ENCODE peak calls at places on chromosomes 16 and 17, in five cellular contexts. L, U, G, F and H are unnamed samples.

GRCh38 chr16:10619271-10619849 is 39.0 kb upstream of the EMP2 start:
- DNase-seq in L (no peak), U (peak; percentile 55), G (peak; percentile 59), F (peak; percentile 6), H (peak; percentile 2)

GRCh38 chr16:52435573-52435972 is 111.4 kb downstream of the TOX3 start:
- DNase-seq in L (no peak), U (peak; percentile 93), G (no peak), F (no peak), H (no peak)

GRCh38 chr16:11481987-11482386 is 104.7 kb downstream of the LITAF start:
- DNase-seq in L (no peak), U (no peak), G (no peak), F (no peak), H (no peak)

GRCh38 chr17:62801553-62801952 is 6.6 kb downstream of the MARCHF10 start:
- DNase-seq in L (no peak), U (no peak), G (no peak), F (no peak), H (no peak)

GRCh38 chr17:50272246-50272645 is 2.0 kb upstream of the TMEM92 start:
- DNase-seq in L (no peak), U (no peak), G (no peak), F (no peak), H (peak; percentile 0)

GRCh38 chr16:3282103-3282746 is 1.1 kb upstream of the ZNF263 start:
- DNase-seq in L (no peak), U (peak; percentile 66), G (no peak), F (no peak), H (no peak)

GRCh38 chr16:68512183-68512582 is 26.9 kb upstream of the ZFP90 start:
- DNase-seq in L (no peak), U (no peak), G (no peak), F (no peak), H (no peak)

GRCh38 chr16:13298676-13299075 is 397.3 kb downstream of the SHISA9 start:
- DNase-seq in L (no peak), U (no peak), G (no peak), F (no peak), H (no peak)

GRCh38 chr17:4934173-4934979 is 2.3 kb downstream of the GP1BA start:
- DNase-seq in L (no peak), U (no peak), G (no peak), F (no peak), H (no peak)

GRCh38 chr16:397736-398332 is 835 bp downstream of the NME4 start:
- DNase-seq in L (peak; percentile 38), U (no peak), G (peak; percentile 63), F (peak; percentile 30), H (peak; percentile 18)

GRCh38 chr17:50087246-50087911 is 7.8 kb upstream of the PDK2 start:
- DNase-seq in L (no peak), U (peak; percentile 42), G (peak; percentile 68), F (peak; percentile 74), H (peak; percentile 78)

GRCh38 chr16:80300876-80301275 is 239.9 kb upstream of the DYNLRB2 start:
- DNase-seq in L (no peak), U (no peak), G (no peak), F (no peak), H (no peak)

GRCh38 chr16:9761870-9762269 is 420.4 kb downstream of the GRIN2A start:
- DNase-seq in L (no peak), U (no peak), G (no peak), F (no peak), H (no peak)

GRCh38 chr16:73071131-73071940 is 23.4 kb upstream of the ZFHX3 start:
- DNase-seq in L (no peak), U (no peak), G (no peak), F (no peak), H (no peak)

GRCh38 chr17:35879748-35880654 is at the start of gene CCL5:
- DNase-seq in L (no peak), U (no peak), G (no peak), F (no peak), H (peak; percentile 57)

GRCh38 chr17:50689956-50690886 is 17.5 kb downstream of the ANKRD40 start:
- DNase-seq in L (no peak), U (no peak), G (no peak), F (no peak), H (no peak)

GRCh38 chr17:57354669-57355068 is 98.3 kb downstream of the MSI2 start:
- DNase-seq in L (no peak), U (no peak), G (no peak), F (no peak), H (no peak)

GRCh38 chr17:33463887-33464286 is 170.8 kb upstream of the ASIC2 start:
- DNase-seq in L (no peak), U (no peak), G (no peak), F (no peak), H (no peak)

GRCh38 chr17:59154335-59154720 is 658 bp downstream of the SKA2 start:
- DNase-seq in L (no peak), U (peak; percentile 71), G (no peak), F (peak; percentile 21), H (peak; percentile 37)

GRCh38 chr17:68169840-68170239 is 78.0 kb upstream of the AMZ2 start:
- DNase-seq in L (no peak), U (no peak), G (no peak), F (no peak), H (no peak)

GRCh38 chr17:80291691-80292487 is 31.2 kb downstream of the RNF213 start:
- DNase-seq in L (no peak), U (no peak), G (no peak), F (no peak), H (no peak)

GRCh38 chr17:34171245-34171818 is 83.8 kb upstream of the CCL2 start:
- DNase-seq in L (peak; percentile 4), U (peak; percentile 30), G (peak; percentile 51), F (peak; percentile 40), H (peak; percentile 42)

GRCh38 chr17:75824591-75825518 is 19.3 kb downstream of the UNC13D start:
- DNase-seq in L (no peak), U (no peak), G (no peak), F (no peak), H (no peak)

GRCh38 chr17:17712268-17712924 is 31.1 kb downstream of the RAI1 start:
- DNase-seq in L (peak; percentile 56), U (no peak), G (no peak), F (no peak), H (no peak)

GRCh38 chr16:85570213-85570734 is 42.8 kb upstream of the GSE1 start:
- DNase-seq in L (no peak), U (no peak), G (no peak), F (peak; percentile 10), H (peak; percentile 16)

GRCh38 chr16:13612623-13613022 is 307.3 kb upstream of the ERCC4 start:
- DNase-seq in L (no peak), U (no peak), G (no peak), F (no peak), H (no peak)

GRCh38 chr17:76053230-76054111 is 18.8 kb downstream of the SRP68 start:
- DNase-seq in L (peak; percentile 61), U (no peak), G (no peak), F (peak; percentile 30), H (peak; percentile 40)

GRCh38 chr16:1991588-1992474 is 2.1 kb downstream of the SYNGR3 start:
- DNase-seq in L (peak; percentile 88), U (no peak), G (peak; percentile 89), F (peak; percentile 99), H (peak; percentile 96)

GRCh38 chr17:47840742-47841487 is at the start of gene SCRN2:
- DNase-seq in L (peak; percentile 68), U (peak; percentile 75), G (peak; percentile 82), F (peak; percentile 87), H (peak; percentile 90)

GRCh38 chr17:30555942-30556341 is 78.7 kb downstream of the GOSR1 start:
- DNase-seq in L (no peak), U (no peak), G (no peak), F (no peak), H (no peak)

GRCh38 chr16:82782715-82783251 is 156.0 kb downstream of the CDH13 start:
- DNase-seq in L (no peak), U (no peak), G (no peak), F (no peak), H (no peak)

GRCh38 chr16:31452631-31453106 is 6.6 kb upstream of the ARMC5 start:
- DNase-seq in L (peak; percentile 74), U (no peak), G (peak; percentile 51), F (no peak), H (no peak)

GRCh38 chr17:79038545-79039135 is 14.7 kb downstream of the C1QTNF1 start:
- DNase-seq in L (no peak), U (no peak), G (no peak), F (no peak), H (no peak)

GRCh38 chr17:75295220-75296158 is 6.3 kb upstream of the SLC25A19 start:
- DNase-seq in L (no peak), U (no peak), G (no peak), F (no peak), H (no peak)

GRCh38 chr16:66278111-66278531 is 88.4 kb upstream of the CDH5 start:
- DNase-seq in L (no peak), U (no peak), G (no peak), F (no peak), H (no peak)

GRCh38 chr16:17358350-17358749 is 112.4 kb downstream of the XYLT1 start:
- DNase-seq in L (no peak), U (no peak), G (no peak), F (no peak), H (no peak)